ENCODE peak calls at places on chromosomes 2 and 18, in seven cellular contexts. W, N, X, R, C, O and M are unnamed samples. For H3K27me3, the result is how much of the 10 kb centered on the place peaks cover.

GRCh38 chr18:68234676-68235075 is 480.2 kb downstream of the TMX3 start:
- DNase-seq in C (no peak), X (no peak), R (no peak), N (no peak), W (peak), O (no peak), M (no peak)

GRCh38 chr2:16250466-16250865 is 310.1 kb downstream of the MYCN start:
- DNase-seq in X (no peak), W (no peak), R (peak), N (no peak), C (no peak), O (no peak), M (no peak)

GRCh38 chr2:223267160-223267951 is 215.4 kb downstream of the KCNE4 start:
- DNase-seq in N (no peak), R (no peak), X (no peak), C (no peak), O (no peak), W (no peak), M (no peak)

GRCh38 chr2:157182204-157182709 is 75.2 kb upstream of the GALNT5 start:
- DNase-seq in O (no peak), C (no peak), N (no peak), R (no peak), X (peak), W (peak), M (peak)

GRCh38 chr2:44009136-44009744 is 13.5 kb upstream of the LRPPRC start:
- DNase-seq in C (no peak), W (no peak), X (no peak), R (no peak), N (no peak), O (no peak), M (no peak)

GRCh38 chr2:121545257-121545656 is 14.6 kb downstream of the RNU4ATAC start:
- DNase-seq in N (no peak), C (no peak), X (no peak), O (no peak), W (no peak), R (no peak), M (no peak)

GRCh38 chr2:47907097-47907781 is 941 bp upstream of the FBXO11 start:
- DNase-seq in N (no peak), W (no peak), O (no peak), C (no peak), X (peak), R (no peak), M (no peak)

GRCh38 chr2:188973650-188974049 is 523 bp upstream of the COL3A1 start:
- DNase-seq in N (no peak), C (no peak), W (no peak), O (no peak), R (no peak), X (no peak), M (peak)

GRCh38 chr2:10983711-10984110 is 72.0 kb downstream of the KCNF1 start:
- DNase-seq in N (no peak), O (no peak), C (no peak), X (no peak), R (no peak), W (no peak), M (no peak)

GRCh38 chr2:230827774-230828271 is 36.9 kb upstream of the ITM2C start:
- DNase-seq in W (no peak), R (no peak), O (no peak), X (no peak), C (no peak), N (no peak), M (no peak)

GRCh38 chr2:144004742-144005141 is 515.2 kb downstream of the ZEB2 start:
- DNase-seq in C (no peak), N (no peak), O (no peak), W (no peak), R (no peak), X (no peak), M (no peak)

GRCh38 chr2:11187083-11187619 is 31.9 kb downstream of the SLC66A3 start:
- DNase-seq in O (no peak), C (no peak), X (no peak), W (peak), N (peak), R (no peak), M (peak)

GRCh38 chr2:109129356-109129920 is 433 bp downstream of the SH3RF3 start:
- DNase-seq in W (no peak), X (no peak), C (no peak), O (no peak), N (no peak), R (peak), M (peak)

GRCh38 chr2:6877402-6878305 is at the start of gene RSAD2:
- DNase-seq in O (peak), C (peak), W (peak), R (no peak), X (no peak), N (no peak), M (peak)

GRCh38 chr2:215668329-215668728 is 232.5 kb upstream of the FN1 start:
- DNase-seq in X (no peak), C (no peak), R (no peak), O (no peak), W (no peak), N (no peak), M (no peak)

GRCh38 chr18:62788891-62789290 is 73.5 kb downstream of the PHLPP1 start:
- DNase-seq in O (no peak), C (no peak), X (no peak), R (no peak), W (no peak), N (no peak), M (no peak)

GRCh38 chr18:48649231-48649630 is 110.4 kb downstream of the CTIF start:
- DNase-seq in O (peak), N (no peak), C (no peak), W (no peak), X (no peak), R (no peak), M (no peak)

GRCh38 chr2:82779981-82780380 is 1679.1 kb downstream of the SUCLG1 start:
- DNase-seq in W (no peak), O (no peak), R (no peak), N (no peak), X (no peak), C (no peak), M (no peak)

GRCh38 chr2:54944724-54945326 is 105.4 kb downstream of the RTN4 start:
- DNase-seq in W (no peak), O (no peak), C (no peak), X (no peak), N (no peak), R (no peak), M (no peak)

GRCh38 chr2:108640731-108641130 is 78.6 kb upstream of the RANBP2 start:
- DNase-seq in C (no peak), O (no peak), W (peak), R (no peak), N (no peak), X (no peak), M (peak)

GRCh38 chr18:60147326-60147725 is 225.2 kb downstream of the MC4R start:
- DNase-seq in C (no peak), O (no peak), R (no peak), N (no peak), W (no peak), X (no peak), M (no peak)

GRCh38 chr2:191696001-191696400 is 18.1 kb downstream of the NABP1 start:
- DNase-seq in N (no peak), O (no peak), C (no peak), W (peak), R (no peak), X (no peak), M (no peak)

GRCh38 chr2:43251171-43251731 is 24.8 kb upstream of the ZFP36L2 start:
- DNase-seq in O (peak), X (no peak), N (no peak), W (peak), R (no peak), C (no peak), M (peak)

GRCh38 chr2:70322518-70322917 is 20.7 kb upstream of the FAM136A start:
- DNase-seq in R (no peak), N (no peak), C (no peak), O (no peak), X (no peak), W (no peak), M (no peak)
- H3K4me2 ChIP-seq in R (no peak), N (no peak), C (no peak), O (no peak), X (no peak), W (no peak), M (no peak)

GRCh38 chr2:73293534-73294171 is at the start of gene EGR4:
- DNase-seq in N (peak), W (peak), X (peak), O (peak), C (peak), R (peak), M (peak)
- H3K27me3 ChIP-seq in N (under half), W (half or more), X (under half), O (under half), C (under half), R (half or more), M (under half)

GRCh38 chr2:86442642-86443005 is 1.5 kb downstream of the KDM3A start:
- DNase-seq in R (no peak), O (peak), W (peak), X (peak), C (peak), N (peak), M (peak)
- TF ChIP-seq POLR2A in R (no peak), O (no peak), W (no peak), X (peak), C (no peak), N (no peak), M (no peak)

GRCh38 chr18:8960740-8961657 is 141.5 kb upstream of the NDUFV2 start:
- DNase-seq in N (no peak), R (no peak), X (no peak), O (peak), C (no peak), W (peak), M (no peak)
- H3K4me2 ChIP-seq in N (no peak), R (no peak), X (no peak), O (peak), C (no peak), W (peak), M (no peak)

GRCh38 chr2:88252646-88253045 is 82.5 kb downstream of the THNSL2 start:
- DNase-seq in W (no peak), C (no peak), O (no peak), R (no peak), X (no peak), N (no peak), M (no peak)
- H3K27me3 ChIP-seq in W (under half), C (under half), O (under half), R (under half), X (under half), N (under half), M (under half)

DNA sequence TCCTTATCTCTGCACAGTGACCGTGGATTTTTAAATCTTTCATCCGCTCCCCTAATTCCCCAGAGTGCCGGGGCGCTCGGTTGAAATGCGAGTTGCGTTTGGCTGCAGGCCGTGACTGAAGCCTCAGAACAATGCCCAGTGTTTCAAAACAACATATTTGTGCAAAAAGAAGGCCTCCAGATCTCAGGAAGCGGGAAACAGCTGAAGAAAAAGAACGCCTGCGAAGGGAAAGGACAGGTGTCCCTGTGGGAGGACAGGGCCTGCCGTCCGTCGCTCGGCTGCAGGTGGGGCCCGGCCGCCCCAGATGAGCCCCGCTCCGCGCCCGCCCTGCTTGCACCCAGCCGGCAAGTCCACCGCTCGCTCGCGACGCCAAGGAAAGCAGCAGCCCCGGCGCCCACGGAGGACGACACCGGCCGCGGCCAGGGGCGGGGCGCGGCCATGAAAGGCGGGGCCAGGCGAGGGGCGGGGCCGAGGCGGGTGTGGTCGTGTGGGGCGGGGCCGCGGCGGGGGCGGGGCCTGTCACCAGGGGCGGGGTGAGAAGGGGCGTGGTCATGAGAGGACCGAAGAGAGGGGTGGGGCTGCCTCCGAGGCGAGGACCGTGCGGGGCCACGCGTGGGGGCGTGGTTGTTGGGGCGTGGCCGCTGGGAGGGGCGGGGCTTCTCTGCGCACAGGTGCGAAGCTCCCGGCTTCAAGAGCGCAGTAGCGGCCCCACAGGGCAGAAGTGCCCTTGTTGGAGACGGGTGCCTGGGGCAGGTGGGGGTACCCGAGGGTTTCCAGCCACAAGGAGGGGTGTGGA is 17.6 kb upstream of the BOK start:
- DNase-seq in R (peak), O (no peak), W (no peak), C (no peak), N (peak), X (peak), M (peak)
- TF ChIP-seq POLR2A in R (peak), O (no peak), W (no peak), C (no peak), N (no peak), X (peak), M (peak)

DNA sequence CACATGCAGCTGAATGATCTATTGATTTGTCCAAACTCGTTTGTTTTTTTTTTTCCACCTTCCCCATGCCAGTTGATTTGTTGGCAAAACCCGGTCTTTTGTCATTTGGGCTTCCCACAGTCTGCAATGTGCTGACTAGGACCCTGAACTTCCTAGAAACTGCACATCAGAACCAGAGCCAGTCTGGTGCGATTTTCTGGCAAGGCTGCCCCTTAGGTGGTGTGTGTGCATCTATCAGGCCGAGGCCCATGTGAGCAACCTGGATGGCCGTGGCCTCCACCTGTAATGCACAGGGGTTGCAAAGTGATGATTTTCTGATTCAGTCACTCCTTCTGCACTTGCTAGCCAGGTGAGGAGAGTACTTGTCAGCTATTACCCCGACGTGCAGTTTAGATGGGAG is 47.8 kb downstream of the NCK2 start:
- DNase-seq in C (no peak), O (no peak), N (no peak), X (no peak), R (no peak), W (no peak), M (no peak)
- H3K4me2 ChIP-seq in C (no peak), O (no peak), N (no peak), X (no peak), R (no peak), W (no peak), M (no peak)

DNA sequence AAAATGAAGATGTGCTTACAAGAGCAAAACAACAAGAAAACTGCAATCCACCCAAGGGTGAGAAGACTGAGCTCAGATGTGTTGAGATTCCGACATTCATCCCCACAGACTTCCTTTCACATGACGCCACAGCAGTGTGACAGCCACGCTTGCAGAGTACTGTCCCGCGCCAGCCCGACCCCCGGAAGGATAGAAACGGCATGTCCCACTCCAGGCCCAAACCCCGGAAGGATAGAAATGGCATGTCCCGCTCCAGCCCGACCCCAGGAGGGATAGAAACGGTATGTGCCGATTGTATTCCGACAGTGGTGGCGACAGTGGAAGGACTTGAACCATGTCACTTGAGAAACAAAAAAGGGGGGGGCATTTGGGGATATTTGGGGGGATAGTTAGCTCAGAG is 119.1 kb upstream of the PXDN start:
- DNase-seq in W (no peak), N (no peak), X (no peak), C (no peak), R (no peak), O (no peak), M (no peak)
- H3K27me3 ChIP-seq in W (under half), N (under half), X (under half), C (under half), R (under half), O (under half), M (under half)